ENCODE peak calls at places on chromosomes 1 and 21, in five cellular contexts. A, Z, P, X and D are unnamed samples.

GRCh38 chr21:44013380-44014088 is 1.4 kb downstream of the TRAPPC10 start:
- DNase-seq in A (peak), P (no peak), Z (no peak), X (no peak), D (peak)

GRCh38 chr1:166952002-166952746 is 23.2 kb downstream of the ILDR2 start:
- DNase-seq in X (no peak), A (peak), P (peak), Z (no peak), D (no peak)

GRCh38 chr21:27421654-27422053 is 454.8 kb upstream of the ADAMTS5 start:
- DNase-seq in P (no peak), Z (no peak), A (no peak), X (no peak), D (no peak)

GRCh38 chr21:45405819-45406762 is 1.1 kb downstream of the COL18A1 start:
- DNase-seq in A (peak), P (peak), X (no peak), Z (peak), D (peak)

GRCh38 chr1:111982428-111982827 is 7.0 kb downstream of the KCND3 start:
- DNase-seq in Z (no peak), A (no peak), X (no peak), P (no peak), D (no peak)

GRCh38 chr1:93681095-93681548 is 515 bp downstream of the BCAR3 start:
- DNase-seq in X (peak), A (peak), Z (no peak), P (no peak), D (no peak)

GRCh38 chr1:226571901-226572300 is 23.3 kb downstream of the STUM start:
- DNase-seq in A (no peak), Z (no peak), P (no peak), X (no peak), D (no peak)

GRCh38 chr1:155082941-155083541 is 4.4 kb downstream of the EFNA3 start:
- DNase-seq in X (no peak), A (no peak), Z (no peak), P (no peak), D (no peak)

GRCh38 chr1:36232212-36233031 is 8.2 kb downstream of the THRAP3 start:
- DNase-seq in A (no peak), Z (no peak), P (no peak), X (no peak), D (no peak)

GRCh38 chr1:117632269-117633067 is 26.6 kb downstream of the TENT5C start:
- DNase-seq in P (no peak), Z (no peak), X (no peak), A (no peak), D (no peak)

GRCh38 chr1:1331068-1331965 is at the start of gene TAS1R3:
- DNase-seq in P (no peak), X (no peak), A (no peak), Z (no peak), D (no peak)

GRCh38 chr1:198117267-198117666 is 39.5 kb upstream of the NEK7 start:
- DNase-seq in A (no peak), X (no peak), Z (no peak), P (no peak), D (no peak)

GRCh38 chr1:184743062-184743756 is 11.4 kb downstream of the EDEM3 start:
- DNase-seq in X (no peak), Z (no peak), A (peak), P (no peak), D (peak)

GRCh38 chr1:21524686-21525339 is 15.6 kb downstream of the ALPL start:
- DNase-seq in X (no peak), A (no peak), Z (no peak), P (no peak), D (no peak)

GRCh38 chr1:60970081-60970509 is 112.3 kb upstream of the NFIA start:
- DNase-seq in Z (peak), A (peak), P (peak), X (no peak), D (peak)

GRCh38 chr1:30914931-30915330 is 6.4 kb upstream of the SDC3 start:
- DNase-seq in P (no peak), X (no peak), A (no peak), Z (no peak), D (no peak)

GRCh38 chr1:119816407-119816806 is 5.1 kb upstream of the REG4 start:
- DNase-seq in P (peak), A (peak), X (no peak), Z (peak), D (peak)

GRCh38 chr1:110412576-110412975 is 5.1 kb upstream of the LAMTOR5 start:
- DNase-seq in Z (peak), P (peak), A (peak), X (peak), D (peak)
- TF ChIP-seq MAFK in Z (no peak), P (no peak), A (no peak), X (no peak), D (no peak)

DNA sequence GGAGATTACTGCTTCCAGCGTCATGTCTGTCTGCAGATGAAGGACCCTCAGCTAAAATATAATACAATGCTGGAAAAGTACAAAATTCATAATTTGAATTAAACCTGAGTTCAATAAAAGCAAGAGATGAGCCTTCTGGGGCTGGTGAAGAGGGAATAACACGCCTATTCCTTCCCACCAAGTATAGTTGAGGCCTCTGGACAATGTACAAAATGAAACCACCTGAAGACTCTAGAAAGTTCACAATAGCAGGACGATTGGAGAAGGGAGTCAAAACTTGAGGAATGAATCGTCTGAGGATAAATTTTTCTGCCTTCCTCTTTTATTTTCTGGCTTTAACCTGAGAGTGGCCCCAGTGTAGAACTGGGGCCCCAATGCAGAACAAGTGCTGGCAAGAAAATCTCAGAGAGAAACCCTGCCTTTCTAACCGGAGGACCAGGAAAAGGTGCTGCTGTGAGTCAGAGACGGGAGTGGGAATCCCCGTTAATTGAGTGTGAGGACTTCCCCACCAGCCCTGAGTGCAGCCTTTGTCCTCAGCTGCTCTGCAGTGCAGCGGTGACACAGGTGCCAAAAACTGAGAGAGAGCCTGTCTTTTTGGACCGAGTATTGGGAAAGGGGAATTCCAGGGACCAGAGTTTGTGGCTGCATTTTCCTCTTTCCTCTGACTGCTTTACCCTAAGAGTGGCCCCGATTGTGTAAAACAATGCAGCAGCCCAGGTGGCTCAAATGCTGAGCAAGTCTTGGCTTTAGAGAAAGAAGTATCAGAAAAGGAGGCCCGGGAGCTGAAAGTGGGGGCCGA is 264.9 kb downstream of the DYRK1A start:
- DNase-seq in A (no peak), Z (peak), X (peak), P (no peak), D (no peak)
- TF ChIP-seq MAFK in A (no peak), Z (no peak), X (no peak), P (no peak), D (no peak)

DNA sequence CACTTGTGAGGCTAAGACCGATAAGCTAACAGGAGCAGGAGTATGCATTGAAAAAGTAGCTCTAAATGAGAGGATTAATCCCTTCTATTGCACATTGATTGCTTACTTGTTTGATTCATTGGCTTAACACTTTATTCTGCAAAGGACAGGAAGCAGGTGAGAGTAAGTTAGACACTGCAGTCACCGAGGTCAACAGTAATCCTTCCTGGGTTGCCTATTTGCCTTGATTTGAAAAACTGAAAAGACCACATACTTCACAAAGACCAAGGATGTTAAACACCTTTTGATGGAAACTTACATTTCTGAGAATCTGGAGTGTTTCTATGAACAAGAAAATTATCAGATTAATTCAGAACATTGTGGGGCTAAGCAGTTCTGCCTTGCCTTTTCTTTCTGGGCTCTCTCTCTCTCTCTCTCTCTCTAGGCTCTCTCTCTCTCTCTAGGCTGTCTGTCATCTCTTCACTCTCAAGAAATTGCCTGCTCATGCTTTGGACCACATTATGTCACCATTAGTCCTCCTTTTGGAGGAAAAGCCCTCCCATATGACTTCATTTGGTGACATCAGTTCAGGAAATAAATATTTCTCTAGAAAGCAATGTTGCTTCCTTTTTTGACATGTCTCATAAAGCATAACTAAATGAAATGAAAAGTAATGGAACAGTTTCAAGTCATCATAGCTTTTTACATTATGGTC is 103.8 kb downstream of the TNFSF18 start:
- DNase-seq in P (no peak), Z (peak), X (no peak), A (peak), D (no peak)
- TF ChIP-seq MAFK in P (no peak), Z (no peak), X (no peak), A (peak), D (peak)

GRCh38 chr1:108813326-108813725 is 43.6 kb downstream of the AKNAD1 start:
- DNase-seq in X (no peak), A (no peak), P (no peak), Z (no peak), D (no peak)
- TF ChIP-seq MAFK in X (no peak), A (no peak), P (no peak), Z (no peak), D (no peak)

GRCh38 chr1:153309441-153309840 is 3.3 kb downstream of the PGLYRP3 start:
- DNase-seq in Z (no peak), A (no peak), P (no peak), X (no peak), D (no peak)
- TF ChIP-seq MAFK in Z (no peak), A (no peak), P (no peak), X (no peak), D (no peak)

GRCh38 chr1:43241352-43241953 is 28.3 kb upstream of the TMEM125 start:
- DNase-seq in A (peak), P (peak), Z (no peak), X (no peak), D (no peak)
- TF ChIP-seq MAFK in A (no peak), P (no peak), Z (no peak), X (no peak), D (no peak)

DNA sequence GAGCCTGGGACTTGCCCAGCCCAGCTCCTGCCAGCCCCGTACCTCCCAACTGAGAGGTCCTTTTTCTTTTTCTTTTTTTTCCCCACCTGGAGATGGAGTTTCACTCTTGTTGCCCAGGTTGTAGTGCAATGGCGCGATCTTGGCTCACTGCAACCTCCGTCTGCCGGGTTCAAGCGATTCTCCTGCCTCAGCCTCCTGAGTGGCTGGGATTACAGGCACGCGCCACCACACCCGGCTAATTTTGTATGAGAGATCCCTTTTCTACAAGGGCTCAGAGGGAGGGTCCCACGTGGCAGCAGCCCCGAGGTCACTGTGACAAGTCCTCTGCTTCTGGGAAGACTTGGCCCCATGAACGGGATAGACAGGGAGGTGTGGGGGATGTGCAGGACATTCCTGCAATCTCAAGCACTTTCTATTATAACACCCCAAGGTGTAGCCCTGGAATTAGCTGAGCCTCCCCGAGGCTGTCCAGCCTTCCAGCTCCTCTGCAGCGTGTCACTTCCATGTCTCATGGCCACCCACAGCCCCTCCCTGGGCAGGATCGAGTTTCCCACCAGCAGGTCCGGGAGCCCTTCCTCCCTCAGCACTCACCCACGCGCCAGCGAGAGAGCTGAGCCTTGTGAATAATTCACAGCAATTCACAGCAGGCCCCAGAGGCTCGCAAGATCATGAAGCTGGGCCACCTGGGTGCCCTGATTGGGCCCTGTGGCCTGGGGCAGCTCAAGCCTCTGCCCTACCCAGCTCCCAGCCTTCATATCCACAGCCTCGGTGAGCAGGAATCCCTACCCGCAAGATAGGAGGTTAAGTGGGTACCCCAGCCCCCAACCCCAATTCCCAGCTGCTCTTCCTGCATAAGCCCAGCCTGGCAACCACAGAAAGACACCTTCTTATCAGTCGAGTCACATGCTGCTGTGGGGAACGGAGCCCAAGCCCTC is 22.9 kb upstream of the RNU1-4 start:
- DNase-seq in P (no peak), X (peak), Z (no peak), A (no peak), D (peak)
- TF ChIP-seq MAFK in P (no peak), X (no peak), Z (no peak), A (no peak), D (no peak)

GRCh38 chr21:26394341-26394740 is 178.7 kb downstream of the CYYR1 start:
- DNase-seq in A (no peak), P (no peak), X (no peak), Z (no peak), D (no peak)

GRCh38 chr21:26388731-26389231 is 184.3 kb downstream of the CYYR1 start:
- DNase-seq in A (peak), Z (peak), X (no peak), P (no peak), D (no peak)

GRCh38 chr21:26385721-26386120 is 187.4 kb downstream of the CYYR1 start:
- DNase-seq in P (no peak), Z (no peak), X (no peak), A (no peak), D (no peak)

GRCh38 chr21:26391166-26391565 is 181.9 kb downstream of the CYYR1 start:
- DNase-seq in A (no peak), P (no peak), Z (peak), X (no peak), D (no peak)

GRCh38 chr21:26389971-26390641 is 183.0 kb downstream of the CYYR1 start:
- DNase-seq in Z (peak), A (peak), P (no peak), X (no peak), D (no peak)
- TF ChIP-seq MAFK in Z (no peak), A (no peak), P (no peak), X (no peak), D (no peak)

GRCh38 chr1:82991569-82991968 is 1007.4 kb downstream of the TTLL7 start:
- DNase-seq in P (no peak), A (no peak), X (no peak), Z (no peak), D (no peak)

GRCh38 chr1:82994866-82995370 is 1004.0 kb downstream of the TTLL7 start:
- DNase-seq in X (no peak), P (no peak), A (no peak), Z (no peak), D (no peak)
- TF ChIP-seq MAFK in X (no peak), P (no peak), A (no peak), Z (no peak), D (no peak)

GRCh38 chr21:14384453-14384852 is 1.5 kb upstream of the HSPA13 start:
- DNase-seq in Z (no peak), X (no peak), A (no peak), P (no peak), D (peak)

GRCh38 chr21:14382835-14383595 is at the start of gene HSPA13:
- DNase-seq in A (peak), Z (peak), X (peak), P (peak), D (peak)

GRCh38 chr21:14382486-14382834 is 486 bp downstream of the HSPA13 start:
- DNase-seq in X (no peak), P (no peak), A (peak), Z (no peak), D (no peak)

GRCh38 chr21:14383596-14384210 is 757 bp upstream of the HSPA13 start:
- DNase-seq in P (no peak), Z (peak), A (peak), X (no peak), D (no peak)

DNA sequence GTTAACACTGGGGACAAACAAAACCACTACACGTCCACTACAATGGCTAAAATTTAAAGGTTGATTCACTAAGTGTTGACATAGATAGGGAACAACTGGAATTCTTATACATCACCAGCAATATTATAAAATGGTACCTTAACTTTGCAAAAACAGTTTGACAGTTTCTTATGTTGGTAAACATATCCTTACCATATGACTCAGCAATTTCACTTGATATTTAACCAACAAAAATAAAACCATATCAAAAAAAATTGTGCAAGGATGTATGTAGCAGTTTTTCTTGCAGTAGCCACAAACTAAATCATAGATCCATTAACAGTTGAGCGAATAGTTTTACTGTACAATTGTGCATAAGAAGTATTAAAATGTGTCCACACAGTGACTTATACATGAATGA is 5.3 kb upstream of the HSPA13 start:
- DNase-seq in Z (no peak), A (no peak), X (no peak), P (no peak), D (no peak)
- TF ChIP-seq MAFK in Z (peak), A (peak), X (no peak), P (peak), D (peak)